ENCODE peak calls at places on chromosomes 1 and 21, in ten cellular contexts. I, Z, Y, A, V, N, U, P, C and S are unnamed samples.

GRCh38 chr1:6490181-6491075 is 1.0 kb downstream of the PLEKHG5 start:
- DNase-seq in I (peak; percentile 34), Z (peak; percentile 76), Y (peak; percentile 18), A (peak; percentile 38), V (peak; percentile 84), N (peak; percentile 83), U (peak; percentile 19), P (peak; percentile 31), C (peak; percentile 62), S (peak; percentile 96)

GRCh38 chr1:235424092-235424491 is 56.9 kb downstream of the TBCE start:
- DNase-seq in I (no peak), Z (no peak), Y (no peak), A (no peak), V (no peak), N (no peak), U (no peak), P (no peak), C (no peak), S (no peak)

GRCh38 chr1:97396463-97396862 is 524.4 kb downstream of the DPYD start:
- DNase-seq in I (no peak), Z (no peak), Y (no peak), A (no peak), V (no peak), N (no peak), U (no peak), P (no peak), C (no peak), S (no peak)

GRCh38 chr1:175927944-175928343 is 184.5 kb upstream of the TNR start:
- DNase-seq in I (no peak), Z (no peak), Y (no peak), A (no peak), V (no peak), N (no peak), U (no peak), P (no peak), C (no peak), S (no peak)

GRCh38 chr1:175127565-175127964 is 59.9 kb downstream of the TNN start:
- DNase-seq in I (no peak), Z (no peak), Y (no peak), A (no peak), V (no peak), N (no peak), U (no peak), P (no peak), C (no peak), S (no peak)

GRCh38 chr1:159591981-159592380 is 4.4 kb downstream of the APCS start:
- DNase-seq in I (no peak), Z (no peak), Y (no peak), A (no peak), V (no peak), N (no peak), U (no peak), P (no peak), C (no peak), S (no peak)

GRCh38 chr21:17711896-17712295 is 99.2 kb upstream of the BTG3 start:
- DNase-seq in I (no peak), Z (peak; percentile 16), Y (no peak), A (no peak), V (no peak), N (no peak), U (no peak), P (no peak), C (no peak), S (no peak)

GRCh38 chr1:178119623-178120022 is 25.7 kb downstream of the RASAL2 start:
- DNase-seq in I (no peak), Z (no peak), Y (no peak), A (no peak), V (no peak), N (no peak), U (no peak), P (no peak), C (peak; percentile 44), S (no peak)

GRCh38 chr1:28449904-28450303 is 55.9 kb upstream of the RCC1 start:
- DNase-seq in I (no peak), Z (peak; percentile 61), Y (no peak), A (no peak), V (no peak), N (no peak), U (no peak), P (no peak), C (no peak), S (no peak)

GRCh38 chr1:111930356-111930755 is 59.1 kb downstream of the KCND3 start:
- DNase-seq in I (no peak), Z (no peak), Y (no peak), A (no peak), V (no peak), N (no peak), U (no peak), P (no peak), C (no peak), S (no peak)

GRCh38 chr1:96730574-96731298 is 9.2 kb downstream of the PTBP2 start:
- DNase-seq in I (no peak), Z (peak; percentile 28), Y (no peak), A (no peak), V (no peak), N (no peak), U (no peak), P (no peak), C (no peak), S (no peak)

GRCh38 chr1:21900766-21901472 is 36.2 kb downstream of the HSPG2 start:
- DNase-seq in I (no peak), Z (no peak), Y (no peak), A (no peak), V (no peak), N (no peak), U (no peak), P (no peak), C (no peak), S (no peak)

GRCh38 chr1:93804412-93804811 is 74.6 kb downstream of the DNTTIP2 start:
- DNase-seq in I (no peak), Z (peak; percentile 93), Y (no peak), A (no peak), V (no peak), N (no peak), U (no peak), P (no peak), C (no peak), S (peak; percentile 0)

GRCh38 chr21:41482321-41482720 is 25.6 kb downstream of the TMPRSS2 start:
- DNase-seq in I (no peak), Z (no peak), Y (no peak), A (no peak), V (no peak), N (no peak), U (no peak), P (no peak), C (no peak), S (no peak)

GRCh38 chr1:6955357-6956154 is 170.3 kb downstream of the CAMTA1 start:
- DNase-seq in I (no peak), Z (no peak), Y (no peak), A (no peak), V (no peak), N (peak; percentile 65), U (no peak), P (no peak), C (no peak), S (no peak)

GRCh38 chr1:212229654-212230053 is 55.6 kb upstream of the PPP2R5A start:
- DNase-seq in I (no peak), Z (peak; percentile 68), Y (no peak), A (no peak), V (no peak), N (no peak), U (no peak), P (no peak), C (no peak), S (no peak)

GRCh38 chr1:159172599-159173291 is 1.3 kb downstream of the CADM3 start:
- DNase-seq in I (no peak), Z (peak; percentile 67), Y (no peak), A (no peak), V (no peak), N (peak; percentile 51), U (no peak), P (no peak), C (no peak), S (peak; percentile 82)

GRCh38 chr1:228106800-228107054 is 2.4 kb downstream of the MRPL55 start:
- DNase-seq in I (no peak), Z (no peak), Y (no peak), A (no peak), V (no peak), N (no peak), U (no peak), P (no peak), C (no peak), S (peak; percentile 31)

GRCh38 chr1:243841507-243841906 is 8.5 kb downstream of the AKT3 start:
- DNase-seq in I (no peak), Z (peak; percentile 35), Y (no peak), A (no peak), V (no peak), N (no peak), U (no peak), P (no peak), C (no peak), S (no peak)

GRCh38 chr1:39110325-39110851 is 84.2 kb downstream of the NDUFS5 start:
- DNase-seq in I (no peak), Z (peak; percentile 92), Y (no peak), A (no peak), V (no peak), N (no peak), U (no peak), P (no peak), C (no peak), S (no peak)

GRCh38 chr1:152167835-152168534 is 9.0 kb upstream of the RPTN start:
- DNase-seq in I (no peak), Z (peak; percentile 59), Y (no peak), A (no peak), V (no peak), N (no peak), U (no peak), P (no peak), C (peak; percentile 58), S (no peak)

GRCh38 chr1:206012086-206012859 is 9.1 kb upstream of the RAB7B start:
- DNase-seq in I (no peak), Z (no peak), Y (no peak), A (peak; percentile 39), V (peak; percentile 91), N (no peak), U (peak; percentile 5), P (no peak), C (peak; percentile 70), S (peak; percentile 73)

GRCh38 chr1:2445162-2445822 is 30.8 kb upstream of the PLCH2 start:
- DNase-seq in I (no peak), Z (no peak), Y (no peak), A (no peak), V (no peak), N (no peak), U (no peak), P (no peak), C (no peak), S (no peak)

GRCh38 chr1:9201421-9202239 is 32.9 kb upstream of the H6PD start:
- DNase-seq in I (no peak), Z (peak; percentile 65), Y (no peak), A (no peak), V (peak; percentile 18), N (no peak), U (no peak), P (no peak), C (no peak), S (peak; percentile 72)

GRCh38 chr1:65911679-65912078 is 119.0 kb downstream of the PDE4B start:
- DNase-seq in I (no peak), Z (no peak), Y (no peak), A (no peak), V (no peak), N (no peak), U (no peak), P (no peak), C (no peak), S (no peak)

GRCh38 chr1:244435562-244436205 is 16.0 kb downstream of the ADSS2 start:
- DNase-seq in I (no peak), Z (peak; percentile 59), Y (no peak), A (no peak), V (no peak), N (no peak), U (no peak), P (no peak), C (no peak), S (no peak)

GRCh38 chr21:31363720-31364119 is 19.7 kb upstream of the TIAM1 start:
- DNase-seq in I (no peak), Z (no peak), Y (no peak), A (peak; percentile 37), V (no peak), N (no peak), U (no peak), P (no peak), C (no peak), S (no peak)